ENCODE peak calls at places on chromosomes 3 and 15, in six cellular contexts. P, N, A, Z, Y and G are unnamed samples.

GRCh38 chr3:170603770-170604510 is 18.1 kb upstream of the SLC7A14 start:
- DNase-seq in A (no peak), N (no peak), P (no peak), Y (no peak), Z (no peak), G (no peak)

GRCh38 chr3:20064387-20064786 is 24.1 kb downstream of the KAT2B start:
- DNase-seq in A (no peak), P (no peak), Z (no peak), Y (no peak), N (no peak), G (no peak)

GRCh38 chr3:39383913-39384664 is 919 bp downstream of the SLC25A38 start:
- DNase-seq in N (peak; percentile 99), A (peak; percentile 96), P (peak; percentile 98), Y (peak; percentile 98), Z (peak; percentile 98), G (peak; percentile 94)

GRCh38 chr3:94462931-94463330 is 400.1 kb downstream of the NSUN3 start:
- DNase-seq in P (no peak), Z (no peak), Y (no peak), A (no peak), N (no peak), G (no peak)

GRCh38 chr3:89340431-89340830 is 233.0 kb downstream of the EPHA3 start:
- DNase-seq in P (no peak), A (no peak), Y (no peak), N (no peak), Z (no peak), G (no peak)

GRCh38 chr3:49022751-49023171 is 840 bp downstream of the NDUFAF3 start:
- DNase-seq in Z (no peak), A (peak; percentile 44), P (no peak), N (no peak), Y (peak; percentile 37), G (no peak)

GRCh38 chr3:198070871-198071270 is 110.9 kb downstream of the LMLN start:
- DNase-seq in Z (no peak), N (no peak), A (no peak), P (no peak), Y (no peak), G (no peak)

GRCh38 chr3:71649757-71650156 is 66.2 kb upstream of the FOXP1 start:
- DNase-seq in Z (no peak), Y (no peak), A (no peak), N (no peak), P (no peak), G (no peak)

GRCh38 chr3:61979645-61980430 is 393.5 kb downstream of the FEZF2 start:
- DNase-seq in Y (no peak), P (peak; percentile 38), A (no peak), N (no peak), Z (no peak), G (no peak)

GRCh38 chr3:179322481-179323196 is at the start of gene ZNF639:
- DNase-seq in N (peak; percentile 95), Y (peak; percentile 93), P (peak; percentile 95), Z (peak; percentile 88), A (peak; percentile 90), G (peak; percentile 73)

GRCh38 chr3:1404270-1404669 is 311.4 kb downstream of the CNTN6 start:
- DNase-seq in Y (peak; percentile 39), P (peak; percentile 45), A (no peak), N (peak; percentile 46), Z (peak; percentile 7), G (peak; percentile 61)

GRCh38 chr15:43748376-43748775 is 2.1 kb downstream of the PDIA3 start:
- DNase-seq in A (no peak), Y (peak; percentile 15), Z (no peak), N (no peak), P (no peak), G (no peak)

GRCh38 chr3:46293991-46294833 is 52.0 kb downstream of the CCR3 start:
- DNase-seq in Z (no peak), A (no peak), Y (no peak), N (no peak), P (no peak), G (no peak)

GRCh38 chr3:18426597-18426996 is 1.5 kb upstream of the SATB1 start:
- DNase-seq in Y (no peak), A (no peak), Z (no peak), P (no peak), N (no peak), G (no peak)

GRCh38 chr15:68277131-68277604 is 377 bp upstream of the FEM1B start:
- DNase-seq in Z (peak; percentile 52), Y (peak; percentile 87), P (peak; percentile 56), A (no peak), N (peak; percentile 81), G (peak; percentile 46)

GRCh38 chr15:62901087-62901486 is 141.5 kb upstream of the TPM1 start:
- DNase-seq in Z (no peak), P (no peak), A (no peak), Y (no peak), N (no peak), G (no peak)

GRCh38 chr15:39192979-39193559 is 387.8 kb upstream of the THBS1 start:
- DNase-seq in N (no peak), Y (no peak), P (no peak), A (no peak), Z (no peak), G (no peak)

GRCh38 chr15:57551717-57552677 is 39.7 kb upstream of the MYZAP start:
- DNase-seq in P (peak; percentile 72), Y (peak; percentile 89), A (no peak), N (peak; percentile 82), Z (no peak), G (peak; percentile 85)

GRCh38 chr3:15326037-15326436 is 6.3 kb downstream of the SH3BP5 start:
- DNase-seq in A (no peak), Z (peak; percentile 71), N (no peak), P (no peak), Y (no peak), G (no peak)

GRCh38 chr15:46034755-46035154 is 399.9 kb downstream of the SQOR start:
- DNase-seq in N (no peak), Y (no peak), Z (no peak), P (no peak), A (no peak), G (no peak)

DNA sequence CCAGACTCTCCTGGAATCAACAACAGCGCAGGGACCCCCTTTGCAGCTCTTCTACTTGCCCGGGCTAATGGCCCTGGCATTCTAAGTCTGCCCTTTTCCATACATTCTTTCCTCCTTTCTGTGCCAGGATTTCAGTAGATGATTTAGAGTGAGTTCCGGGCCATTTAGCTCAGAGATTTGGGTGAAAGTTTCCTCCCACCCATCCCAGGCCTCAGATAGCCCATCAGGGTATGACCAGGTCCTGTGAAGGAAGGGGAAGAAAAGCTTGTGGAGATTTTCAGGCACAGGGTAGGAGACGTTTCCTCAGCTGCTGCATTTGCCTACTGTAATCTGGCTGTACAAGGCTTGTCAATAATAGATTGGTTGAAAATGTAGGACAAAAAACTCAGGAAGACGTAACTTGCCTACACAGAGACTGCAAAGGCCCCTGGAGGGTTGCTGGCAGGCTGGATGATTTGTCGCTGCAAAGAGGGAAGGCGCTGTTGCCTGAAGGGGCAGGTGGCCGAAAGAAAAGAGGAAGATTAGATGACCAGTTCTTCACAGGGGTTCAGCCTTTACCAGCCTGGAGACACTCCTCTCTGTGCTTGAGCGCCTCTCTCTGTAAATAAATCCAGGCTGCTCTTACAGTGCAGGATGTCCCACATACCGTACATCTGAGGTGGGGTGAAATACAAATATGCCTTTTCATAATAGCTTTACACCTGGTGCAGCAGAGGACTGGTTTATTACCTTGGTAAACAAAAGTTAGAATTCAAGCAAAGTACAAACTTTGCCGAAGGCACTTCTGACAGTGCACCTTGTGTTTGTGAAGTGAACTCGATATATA is 63.4 kb upstream of the BCL6 start:
- DNase-seq in Z (no peak), P (no peak), Y (peak; percentile 33), N (peak; percentile 67), A (no peak), G (no peak)
- H3K4me3 ChIP-seq in Z (no peak overlapping the region), P (no peak overlapping the region), Y (no peak overlapping the region), N (no peak overlapping the region), A (no peak overlapping the region), G (no peak overlapping the region)

DNA sequence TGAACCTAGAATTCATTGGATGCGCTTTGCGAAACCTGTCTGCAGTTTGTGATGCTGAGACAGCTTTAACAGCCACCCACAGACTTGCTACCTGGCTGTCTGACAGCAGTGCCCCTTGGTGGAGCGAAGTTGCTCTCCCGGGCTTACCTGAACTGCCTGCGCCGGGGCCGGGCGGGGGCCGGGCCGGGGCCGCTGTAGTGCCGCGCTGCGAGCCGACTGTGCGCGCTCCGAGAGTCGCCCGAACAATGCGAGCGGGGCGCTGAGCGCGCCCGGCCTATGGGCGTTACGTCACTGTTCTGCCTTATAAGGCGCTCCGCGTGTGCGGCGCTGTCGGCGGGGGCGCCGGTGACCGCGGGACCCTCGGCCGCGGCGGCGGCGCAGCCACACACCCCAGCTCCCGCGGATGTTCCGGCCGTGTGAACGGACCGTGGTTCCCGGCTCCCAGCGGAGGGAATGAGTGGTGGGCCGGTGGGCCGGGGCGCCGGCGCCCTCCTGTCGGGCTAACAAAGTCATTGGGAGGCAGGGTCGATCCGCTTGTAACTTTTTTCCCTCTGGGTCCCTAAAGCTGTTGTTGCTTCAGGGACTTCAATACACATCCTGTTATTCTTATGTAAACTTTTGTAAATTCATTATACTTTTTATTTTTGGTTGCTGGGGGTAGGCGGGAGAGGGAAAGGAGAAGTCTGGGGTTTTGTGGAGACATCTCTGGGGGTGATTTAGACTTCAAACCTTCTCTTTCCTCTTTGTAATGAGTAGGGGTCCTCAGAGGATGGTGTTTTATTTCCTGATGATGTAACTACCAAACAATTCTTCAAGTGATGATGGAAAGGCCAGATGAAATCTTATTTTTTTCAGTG is 58.5 kb downstream of the CMSS1 start:
- DNase-seq in Y (peak; percentile 95), A (peak; percentile 90), P (peak; percentile 93), N (peak; percentile 97), Z (peak; percentile 76), G (peak; percentile 70)
- H3K27me3 ChIP-seq in Y (peaks cover 87% of the 10 kb centered on the region), A (no peaks in the 10 kb centered on the region), P (peaks cover 33% of the 10 kb centered on the region), N (peaks cover 58% of the 10 kb centered on the region), Z (no peaks in the 10 kb centered on the region), G (peaks cover 13% of the 10 kb centered on the region)

GRCh38 chr15:71295242-71296031 is 180.2 kb downstream of the THSD4 start:
- DNase-seq in A (no peak), P (no peak), N (no peak), Z (no peak), Y (no peak), G (no peak)
- H3K4me1 ChIP-seq in A (no peaks in the 10 kb centered on the region), P (peaks cover 4% of the 10 kb centered on the region), N (no peaks in the 10 kb centered on the region), Z (no peaks in the 10 kb centered on the region), Y (no peaks in the 10 kb centered on the region), G (no peaks in the 10 kb centered on the region)

GRCh38 chr3:183446838-183447205 is 18.4 kb upstream of the MCF2L2 start:
- DNase-seq in Z (no peak), N (no peak), A (no peak), P (no peak), Y (no peak), G (no peak)

GRCh38 chr3:183448369-183449128 is 20.1 kb upstream of the MCF2L2 start:
- DNase-seq in Z (no peak), N (no peak), Y (no peak), P (no peak), A (no peak), G (no peak)

GRCh38 chr3:183449391-183449790 is 21.0 kb upstream of the MCF2L2 start:
- DNase-seq in N (peak; percentile 66), Y (peak; percentile 48), Z (peak; percentile 34), P (peak; percentile 56), A (no peak), G (no peak)

GRCh38 chr3:183447206-183448001 is 19.0 kb upstream of the MCF2L2 start:
- DNase-seq in Y (peak; percentile 98), Z (peak; percentile 95), N (peak; percentile 96), P (peak; percentile 97), A (peak; percentile 73), G (peak; percentile 95)

DNA sequence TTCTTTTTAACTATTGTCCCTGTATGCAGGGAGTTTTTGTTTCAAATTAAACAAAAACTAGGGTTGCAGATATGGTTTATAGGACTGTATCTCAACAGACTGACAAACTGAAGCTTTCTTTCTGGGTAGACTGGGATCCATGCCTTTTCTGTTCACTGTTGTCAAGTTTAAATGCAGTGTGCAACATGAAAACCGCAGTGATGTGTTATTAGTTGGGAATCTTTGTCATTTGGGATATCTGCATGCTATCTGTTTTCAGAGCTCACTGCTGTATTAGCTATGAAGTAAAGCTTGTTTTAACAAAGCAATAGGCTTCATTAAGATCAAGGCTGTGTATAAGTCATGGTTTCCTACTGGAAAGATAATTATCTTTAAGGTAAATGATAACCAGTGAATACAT is 21.4 kb upstream of the MCF2L2 start:
- DNase-seq in P (no peak), Y (no peak), Z (no peak), N (no peak), A (no peak), G (no peak)
- H3K4me3 ChIP-seq in P (peak overlapping the region; percentile 75), Y (peak overlapping the region; percentile 94), Z (no peak overlapping the region), N (peak overlapping the region; percentile 80), A (no peak overlapping the region), G (no peak overlapping the region)